ENCODE peak calls at places on chromosomes 1 and 21, in four cellular contexts. One of them, this sample, is unnamed.

GRCh38 chr1:39561321-39561720 is 15.3 kb downstream of the PABPC4 start:
- DNase-seq in A549: no peak
- DNase-seq in AG09309: no peak
- DNase-seq in IMR-90: no peak
- DNase-seq in this sample: no peak

GRCh38 chr1:66505671-66506392 is 28.1 kb upstream of the SGIP1 start:
- DNase-seq in A549: no peak
- DNase-seq in AG09309: no peak
- DNase-seq in IMR-90: peak
- DNase-seq in this sample: peak

GRCh38 chr1:66954208-66954607 is 29.4 kb downstream of the MIER1 start:
- DNase-seq in A549: no peak
- DNase-seq in AG09309: no peak
- DNase-seq in IMR-90: no peak
- DNase-seq in this sample: no peak

GRCh38 chr1:211511947-211512346 is 20.0 kb upstream of the RD3 start:
- DNase-seq in A549: no peak
- DNase-seq in AG09309: no peak
- DNase-seq in IMR-90: peak
- DNase-seq in this sample: peak

GRCh38 chr1:68213843-68214242 is 18.5 kb downstream of the WLS start:
- DNase-seq in A549: no peak
- DNase-seq in AG09309: no peak
- DNase-seq in IMR-90: peak
- DNase-seq in this sample: peak

GRCh38 chr1:53576381-53576801 is 117.2 kb downstream of the DMRTB1 start:
- DNase-seq in A549: no peak
- DNase-seq in AG09309: no peak
- DNase-seq in IMR-90: peak
- DNase-seq in this sample: no peak

GRCh38 chr1:225467193-225468020 is 39.6 kb upstream of the LBR start:
- DNase-seq in A549: no peak
- DNase-seq in AG09309: no peak
- DNase-seq in IMR-90: no peak
- DNase-seq in this sample: peak

GRCh38 chr1:108050911-108051624 is 86.1 kb upstream of the VAV3 start:
- DNase-seq in A549: no peak
- DNase-seq in AG09309: no peak
- DNase-seq in IMR-90: no peak
- DNase-seq in this sample: no peak

GRCh38 chr21:30838536-30838935 is 9.0 kb upstream of the KRTAP7-1 start:
- DNase-seq in A549: no peak
- DNase-seq in AG09309: no peak
- DNase-seq in IMR-90: no peak
- DNase-seq in this sample: no peak

GRCh38 chr1:21012937-21013336 is 163.8 kb downstream of the EIF4G3 start:
- DNase-seq in A549: no peak
- DNase-seq in AG09309: no peak
- DNase-seq in IMR-90: peak
- DNase-seq in this sample: peak

GRCh38 chr1:157195521-157196244 is 57.5 kb upstream of the ETV3 start:
- DNase-seq in A549: no peak
- DNase-seq in AG09309: no peak
- DNase-seq in IMR-90: no peak
- DNase-seq in this sample: no peak

GRCh38 chr1:186887198-186887597 is 58.4 kb downstream of the PLA2G4A start:
- DNase-seq in A549: no peak
- DNase-seq in AG09309: no peak
- DNase-seq in IMR-90: no peak
- DNase-seq in this sample: no peak

GRCh38 chr1:234148350-234148749 is 224.9 kb upstream of the COA6 start:
- DNase-seq in A549: no peak
- DNase-seq in AG09309: no peak
- DNase-seq in IMR-90: no peak
- DNase-seq in this sample: no peak

GRCh38 chr1:24077278-24077978 is 34.5 kb downstream of the MYOM3 start:
- DNase-seq in A549: no peak
- DNase-seq in AG09309: no peak
- DNase-seq in IMR-90: no peak
- DNase-seq in this sample: no peak

GRCh38 chr1:187928288-187928687 is 1099.5 kb downstream of the PLA2G4A start:
- DNase-seq in A549: no peak
- DNase-seq in AG09309: no peak
- DNase-seq in IMR-90: peak
- DNase-seq in this sample: peak

GRCh38 chr1:211902624-211903291 is 72.2 kb upstream of the LPGAT1 start:
- DNase-seq in A549: no peak
- DNase-seq in AG09309: no peak
- DNase-seq in IMR-90: no peak
- DNase-seq in this sample: no peak

GRCh38 chr1:177567393-177567792 is 396.6 kb downstream of the BRINP2 start:
- DNase-seq in A549: peak
- DNase-seq in AG09309: no peak
- DNase-seq in IMR-90: peak
- DNase-seq in this sample: peak

GRCh38 chr1:227561303-227561702 is 2.1 kb upstream of the ZNF678 start:
- DNase-seq in A549: no peak
- DNase-seq in AG09309: no peak
- DNase-seq in IMR-90: no peak
- DNase-seq in this sample: no peak

GRCh38 chr1:227562037-227562436 is 1.3 kb upstream of the ZNF678 start:
- DNase-seq in A549: no peak
- DNase-seq in AG09309: no peak
- DNase-seq in IMR-90: no peak
- DNase-seq in this sample: no peak

GRCh38 chr1:227559926-227560325 is 3.4 kb upstream of the ZNF678 start:
- DNase-seq in A549: no peak
- DNase-seq in AG09309: no peak
- DNase-seq in IMR-90: no peak
- DNase-seq in this sample: no peak

GRCh38 chr1:227560393-227560792 is 3.0 kb upstream of the ZNF678 start:
- DNase-seq in A549: no peak
- DNase-seq in AG09309: no peak
- DNase-seq in IMR-90: no peak
- DNase-seq in this sample: no peak

GRCh38 chr1:227560814-227561213 is 2.5 kb upstream of the ZNF678 start:
- DNase-seq in A549: no peak
- DNase-seq in AG09309: no peak
- DNase-seq in IMR-90: no peak
- DNase-seq in this sample: no peak
- TF ChIP-seq CTCF in A549: no peak
- TF ChIP-seq CTCF in AG09309: no peak
- TF ChIP-seq CTCF in IMR-90: no peak
- TF ChIP-seq CTCF in this sample: no peak

GRCh38 chr1:228464487-228464983 is 22.6 kb upstream of the RNF187 start:
- DNase-seq in A549: peak
- DNase-seq in AG09309: no peak
- DNase-seq in IMR-90: peak
- DNase-seq in this sample: peak
- H3K4me3 ChIP-seq in A549: peak
- H3K4me3 ChIP-seq in AG09309: peak
- H3K4me3 ChIP-seq in IMR-90: peak
- H3K4me3 ChIP-seq in this sample: peak

GRCh38 chr1:198845851-198846250 is 207.0 kb downstream of the PTPRC start:
- DNase-seq in A549: no peak
- DNase-seq in AG09309: no peak
- DNase-seq in IMR-90: peak
- DNase-seq in this sample: no peak
- TF ChIP-seq CTCF in A549: no peak
- TF ChIP-seq CTCF in AG09309: no peak
- TF ChIP-seq CTCF in IMR-90: no peak
- TF ChIP-seq CTCF in this sample: no peak

DNA sequence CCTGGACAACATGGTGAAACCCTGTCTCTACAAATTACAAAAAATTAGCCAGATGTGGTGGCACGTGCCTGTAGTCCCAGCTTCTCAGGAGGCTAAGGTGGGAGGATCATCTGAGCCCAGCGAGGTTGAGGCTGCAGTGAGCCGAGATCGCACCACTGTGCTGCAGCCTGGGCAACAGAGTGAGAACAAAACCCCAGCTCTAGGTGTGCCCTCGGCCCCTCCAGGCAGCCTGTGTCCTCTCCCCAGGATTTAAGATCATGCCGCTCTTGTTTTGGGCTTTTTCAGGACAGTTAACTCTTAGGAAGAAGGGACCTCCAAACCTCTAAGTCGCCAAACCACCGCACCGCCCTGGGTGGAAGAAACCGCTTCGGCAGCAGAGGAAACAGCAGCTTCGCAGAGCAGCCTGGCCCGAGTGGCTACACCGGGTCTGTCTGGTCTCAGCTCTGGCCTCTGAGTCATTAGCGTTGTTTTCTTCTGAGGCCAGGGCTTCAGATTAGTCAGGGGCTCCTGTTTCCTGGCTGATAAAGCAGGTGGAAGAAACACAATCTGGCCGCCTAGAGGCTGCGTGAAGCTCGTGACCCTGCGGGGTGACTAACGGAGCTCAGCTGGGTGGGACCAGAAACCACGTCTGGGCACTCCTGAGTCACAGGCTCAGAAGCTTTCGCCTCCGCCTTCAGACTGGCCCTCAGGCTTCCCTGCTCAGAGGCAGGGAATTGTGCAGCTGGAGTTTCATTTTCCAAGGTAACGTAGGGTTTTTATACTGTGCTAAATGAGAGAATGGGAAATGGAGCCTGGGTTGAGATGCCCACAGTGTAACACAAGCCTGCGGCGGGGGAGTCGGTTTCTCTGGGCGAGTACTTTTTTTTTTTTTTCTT is 44.7 kb downstream of the CHAF1B start:
- DNase-seq in A549: peak
- DNase-seq in AG09309: peak
- DNase-seq in IMR-90: peak
- DNase-seq in this sample: peak
- H3K4me3 ChIP-seq in A549: peak
- H3K4me3 ChIP-seq in AG09309: peak
- H3K4me3 ChIP-seq in IMR-90: peak
- H3K4me3 ChIP-seq in this sample: peak

DNA sequence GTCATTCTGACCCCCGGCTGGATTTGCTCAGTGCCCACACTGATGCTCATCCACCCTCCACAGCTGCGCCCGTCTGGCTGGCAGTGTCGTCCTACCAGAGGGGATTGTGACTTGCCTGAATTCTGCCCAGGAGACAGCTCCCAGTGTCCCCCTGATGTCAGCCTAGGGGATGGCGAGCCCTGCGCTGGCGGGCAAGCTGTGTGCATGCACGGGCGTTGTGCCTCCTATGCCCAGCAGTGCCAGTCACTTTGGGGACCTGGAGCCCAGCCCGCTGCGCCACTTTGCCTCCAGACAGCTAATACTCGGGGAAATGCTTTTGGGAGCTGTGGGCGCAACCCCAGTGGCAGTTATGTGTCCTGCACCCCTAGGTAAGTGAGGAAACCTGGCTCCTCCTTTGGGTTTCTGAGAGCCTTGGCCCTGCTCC is 5.7 kb upstream of the EFNA4 start:
- DNase-seq in A549: no peak
- DNase-seq in AG09309: no peak
- DNase-seq in IMR-90: no peak
- DNase-seq in this sample: no peak
- TF ChIP-seq CTCF in A549: no peak
- TF ChIP-seq CTCF in AG09309: no peak
- TF ChIP-seq CTCF in IMR-90: no peak
- TF ChIP-seq CTCF in this sample: no peak